ENCODE peak calls at places on chromosomes 11 and 22, in nine cellular contexts. One of them, this sample, is unnamed.

GRCh38 chr22:23193420-23193819 is 13.1 kb downstream of the BCR start:
- DNase-seq in MM.1S: no peak
- DNase-seq in uterus: no peak
- DNase-seq in WERI-Rb-1: no peak
- DNase-seq in adrenal gland: no peak
- DNase-seq in prostate gland: no peak
- DNase-seq in CD8-positive, alpha-beta T cell: no peak
- DNase-seq in fibroblast of lung: no peak
- DNase-seq in CD4-positive, alpha-beta T cell: no peak
- DNase-seq in this sample: no peak

GRCh38 chr22:23063539-23064380 is 6.6 kb upstream of the GNAZ start:
- DNase-seq in fibroblast of lung: no peak
- DNase-seq in WERI-Rb-1: no peak
- DNase-seq in prostate gland: no peak
- DNase-seq in CD8-positive, alpha-beta T cell: no peak
- DNase-seq in adrenal gland: peak; percentile 9
- DNase-seq in uterus: no peak
- DNase-seq in CD4-positive, alpha-beta T cell: no peak
- DNase-seq in MM.1S: no peak
- DNase-seq in this sample: no peak

GRCh38 chr11:131581006-131581405 is 210.6 kb downstream of the NTM start:
- DNase-seq in WERI-Rb-1: no peak
- DNase-seq in adrenal gland: no peak
- DNase-seq in CD8-positive, alpha-beta T cell: no peak
- DNase-seq in CD4-positive, alpha-beta T cell: no peak
- DNase-seq in fibroblast of lung: peak; percentile 58
- DNase-seq in uterus: no peak
- DNase-seq in prostate gland: no peak
- DNase-seq in MM.1S: no peak
- DNase-seq in this sample: no peak

GRCh38 chr22:39362271-39362670 is 12.5 kb downstream of the SYNGR1 start:
- DNase-seq in MM.1S: no peak
- DNase-seq in CD8-positive, alpha-beta T cell: no peak
- DNase-seq in WERI-Rb-1: peak; percentile 97
- DNase-seq in fibroblast of lung: no peak
- DNase-seq in CD4-positive, alpha-beta T cell: no peak
- DNase-seq in prostate gland: no peak
- DNase-seq in adrenal gland: no peak
- DNase-seq in uterus: no peak
- DNase-seq in this sample: no peak

GRCh38 chr22:37195921-37196320 is 7.9 kb upstream of the C1QTNF6 start:
- DNase-seq in WERI-Rb-1: no peak
- DNase-seq in prostate gland: no peak
- DNase-seq in CD8-positive, alpha-beta T cell: no peak
- DNase-seq in CD4-positive, alpha-beta T cell: no peak
- DNase-seq in adrenal gland: no peak
- DNase-seq in uterus: peak; percentile 56
- DNase-seq in fibroblast of lung: peak; percentile 55
- DNase-seq in MM.1S: no peak
- DNase-seq in this sample: no peak

GRCh38 chr22:45468872-45469572 is 33.7 kb upstream of the FBLN1 start:
- DNase-seq in fibroblast of lung: peak; percentile 77
- DNase-seq in prostate gland: no peak
- DNase-seq in uterus: peak; percentile 22
- DNase-seq in CD4-positive, alpha-beta T cell: no peak
- DNase-seq in MM.1S: no peak
- DNase-seq in adrenal gland: no peak
- DNase-seq in CD8-positive, alpha-beta T cell: no peak
- DNase-seq in WERI-Rb-1: no peak
- DNase-seq in this sample: peak; percentile 62

GRCh38 chr11:33899383-33900037 is 7.6 kb upstream of the LMO2 start:
- DNase-seq in uterus: peak; percentile 88
- DNase-seq in prostate gland: peak; percentile 65
- DNase-seq in CD4-positive, alpha-beta T cell: no peak
- DNase-seq in fibroblast of lung: peak; percentile 86
- DNase-seq in WERI-Rb-1: peak; percentile 68
- DNase-seq in CD8-positive, alpha-beta T cell: no peak
- DNase-seq in MM.1S: no peak
- DNase-seq in adrenal gland: peak; percentile 84
- DNase-seq in this sample: peak; percentile 58

GRCh38 chr11:20031155-20032001 is 128.9 kb downstream of the DBX1 start:
- DNase-seq in prostate gland: peak; percentile 37
- DNase-seq in MM.1S: no peak
- DNase-seq in WERI-Rb-1: no peak
- DNase-seq in uterus: no peak
- DNase-seq in CD4-positive, alpha-beta T cell: no peak
- DNase-seq in adrenal gland: no peak
- DNase-seq in fibroblast of lung: peak; percentile 98
- DNase-seq in CD8-positive, alpha-beta T cell: no peak
- DNase-seq in this sample: no peak

GRCh38 chr11:130609121-130610035 is 160.9 kb downstream of the ADAMTS15 start:
- DNase-seq in MM.1S: no peak
- DNase-seq in uterus: peak; percentile 93
- DNase-seq in WERI-Rb-1: no peak
- DNase-seq in CD4-positive, alpha-beta T cell: no peak
- DNase-seq in prostate gland: no peak
- DNase-seq in fibroblast of lung: no peak
- DNase-seq in CD8-positive, alpha-beta T cell: no peak
- DNase-seq in adrenal gland: no peak
- DNase-seq in this sample: peak; percentile 50

GRCh38 chr22:37848587-37849088 is 581 bp upstream of the EIF3L start:
- DNase-seq in prostate gland: no peak
- DNase-seq in CD8-positive, alpha-beta T cell: no peak
- DNase-seq in CD4-positive, alpha-beta T cell: no peak
- DNase-seq in MM.1S: no peak
- DNase-seq in uterus: no peak
- DNase-seq in WERI-Rb-1: no peak
- DNase-seq in adrenal gland: no peak
- DNase-seq in fibroblast of lung: peak; percentile 11
- DNase-seq in this sample: peak; percentile 31

GRCh38 chr11:125262194-125262824 is 97.8 kb downstream of the PKNOX2 start:
- DNase-seq in WERI-Rb-1: no peak
- DNase-seq in uterus: no peak
- DNase-seq in CD4-positive, alpha-beta T cell: no peak
- DNase-seq in adrenal gland: no peak
- DNase-seq in MM.1S: no peak
- DNase-seq in prostate gland: no peak
- DNase-seq in CD8-positive, alpha-beta T cell: no peak
- DNase-seq in fibroblast of lung: peak; percentile 35
- DNase-seq in this sample: no peak
- H3K27ac ChIP-seq in WERI-Rb-1: no peak overlapping the region
- H3K27ac ChIP-seq in uterus: no peak overlapping the region
- H3K27ac ChIP-seq in CD4-positive, alpha-beta T cell: no peak overlapping the region
- H3K27ac ChIP-seq in adrenal gland: no peak overlapping the region
- H3K27ac ChIP-seq in MM.1S: no peak overlapping the region
- H3K27ac ChIP-seq in prostate gland: no peak overlapping the region
- H3K27ac ChIP-seq in CD8-positive, alpha-beta T cell: no peak overlapping the region
- H3K27ac ChIP-seq in fibroblast of lung: peak overlapping the region; percentile 85
- H3K27ac ChIP-seq in this sample: no peak overlapping the region

GRCh38 chr11:31487848-31488247 is 21.6 kb downstream of the IMMP1L start:
- DNase-seq in prostate gland: no peak
- DNase-seq in uterus: no peak
- DNase-seq in fibroblast of lung: peak; percentile 66
- DNase-seq in CD4-positive, alpha-beta T cell: no peak
- DNase-seq in adrenal gland: no peak
- DNase-seq in CD8-positive, alpha-beta T cell: no peak
- DNase-seq in WERI-Rb-1: peak; percentile 25
- DNase-seq in MM.1S: peak; percentile 34
- DNase-seq in this sample: no peak
- TF ChIP-seq CTCF in prostate gland: peak; percentile 29
- TF ChIP-seq CTCF in uterus: no peak
- TF ChIP-seq CTCF in fibroblast of lung: peak; percentile 42
- TF ChIP-seq CTCF in CD4-positive, alpha-beta T cell: peak; percentile 25
- TF ChIP-seq CTCF in adrenal gland: peak; percentile 51
- TF ChIP-seq CTCF in CD8-positive, alpha-beta T cell: peak; percentile 43
- TF ChIP-seq CTCF in WERI-Rb-1: no peak
- TF ChIP-seq CTCF in MM.1S: peak; percentile 43
- TF ChIP-seq CTCF in this sample: peak; percentile 21

DNA sequence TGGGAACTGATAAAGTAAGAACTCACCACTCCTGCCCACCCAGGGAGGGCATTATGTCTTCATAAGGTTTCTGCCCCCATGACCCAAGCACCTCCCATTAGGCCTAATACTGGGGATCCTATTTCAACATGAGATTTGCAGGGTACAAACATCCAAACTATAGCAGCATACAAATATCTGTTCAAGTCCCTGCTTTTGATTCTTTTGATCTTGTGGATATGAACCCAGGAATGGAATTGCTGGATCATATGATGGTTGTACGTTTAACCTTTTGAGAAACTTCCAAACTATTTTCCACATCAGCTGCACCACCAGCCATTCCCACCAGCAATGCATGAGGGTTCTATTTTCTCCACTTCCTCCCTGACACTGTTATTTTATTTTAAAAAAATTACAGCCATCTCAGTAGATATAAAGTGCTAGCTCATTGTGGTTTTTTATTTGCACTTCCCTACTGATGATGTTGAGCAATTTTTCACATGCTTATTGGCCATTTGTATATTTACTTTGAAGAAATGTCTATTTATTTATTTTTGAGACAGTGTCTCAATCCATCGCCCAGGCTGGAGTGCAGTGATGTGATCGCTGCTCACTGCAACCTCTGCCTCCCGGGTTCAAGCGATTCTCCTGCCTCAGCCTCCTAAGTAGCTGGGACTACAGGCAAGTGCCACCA is 7.1 kb upstream of the ATG16L2 start:
- DNase-seq in prostate gland: no peak
- DNase-seq in MM.1S: no peak
- DNase-seq in WERI-Rb-1: no peak
- DNase-seq in adrenal gland: no peak
- DNase-seq in CD8-positive, alpha-beta T cell: no peak
- DNase-seq in fibroblast of lung: peak; percentile 53
- DNase-seq in uterus: no peak
- DNase-seq in CD4-positive, alpha-beta T cell: no peak
- DNase-seq in this sample: no peak
- H3K27ac ChIP-seq in prostate gland: no peak overlapping the region
- H3K27ac ChIP-seq in MM.1S: no peak overlapping the region
- H3K27ac ChIP-seq in WERI-Rb-1: no peak overlapping the region
- H3K27ac ChIP-seq in adrenal gland: no peak overlapping the region
- H3K27ac ChIP-seq in CD8-positive, alpha-beta T cell: no peak overlapping the region
- H3K27ac ChIP-seq in fibroblast of lung: no peak overlapping the region
- H3K27ac ChIP-seq in uterus: no peak overlapping the region
- H3K27ac ChIP-seq in CD4-positive, alpha-beta T cell: no peak overlapping the region
- H3K27ac ChIP-seq in this sample: no peak overlapping the region

GRCh38 chr11:2697871-2698270 is 1.9 kb downstream of the KCNQ1OT1 start:
- DNase-seq in CD8-positive, alpha-beta T cell: no peak
- DNase-seq in adrenal gland: no peak
- DNase-seq in CD4-positive, alpha-beta T cell: no peak
- DNase-seq in prostate gland: no peak
- DNase-seq in WERI-Rb-1: no peak
- DNase-seq in fibroblast of lung: no peak
- DNase-seq in MM.1S: no peak
- DNase-seq in uterus: peak; percentile 6
- DNase-seq in this sample: no peak

GRCh38 chr11:2699531-2700414 is at the start of gene KCNQ1OT1:
- DNase-seq in MM.1S: peak; percentile 88
- DNase-seq in prostate gland: peak; percentile 89
- DNase-seq in fibroblast of lung: peak; percentile 92
- DNase-seq in CD4-positive, alpha-beta T cell: peak; percentile 82
- DNase-seq in WERI-Rb-1: peak; percentile 89
- DNase-seq in CD8-positive, alpha-beta T cell: peak; percentile 74
- DNase-seq in adrenal gland: peak; percentile 88
- DNase-seq in uterus: peak; percentile 92
- DNase-seq in this sample: peak; percentile 96

GRCh38 chr11:2699185-2699530 is 636 bp downstream of the KCNQ1OT1 start:
- DNase-seq in CD4-positive, alpha-beta T cell: no peak
- DNase-seq in MM.1S: no peak
- DNase-seq in CD8-positive, alpha-beta T cell: no peak
- DNase-seq in fibroblast of lung: no peak
- DNase-seq in prostate gland: no peak
- DNase-seq in WERI-Rb-1: no peak
- DNase-seq in uterus: peak; percentile 30
- DNase-seq in adrenal gland: peak; percentile 44
- DNase-seq in this sample: no peak

GRCh38 chr11:2700415-2701211 is 819 bp upstream of the KCNQ1OT1 start:
- DNase-seq in MM.1S: peak; percentile 53
- DNase-seq in CD4-positive, alpha-beta T cell: no peak
- DNase-seq in adrenal gland: peak; percentile 68
- DNase-seq in prostate gland: peak; percentile 42
- DNase-seq in fibroblast of lung: peak; percentile 15
- DNase-seq in CD8-positive, alpha-beta T cell: no peak
- DNase-seq in uterus: peak; percentile 63
- DNase-seq in WERI-Rb-1: peak; percentile 68
- DNase-seq in this sample: peak; percentile 20

GRCh38 chr11:2698386-2699184 is 1.2 kb downstream of the KCNQ1OT1 start:
- DNase-seq in prostate gland: no peak
- DNase-seq in uterus: peak; percentile 12
- DNase-seq in CD8-positive, alpha-beta T cell: no peak
- DNase-seq in MM.1S: no peak
- DNase-seq in WERI-Rb-1: no peak
- DNase-seq in adrenal gland: no peak
- DNase-seq in fibroblast of lung: no peak
- DNase-seq in CD4-positive, alpha-beta T cell: peak; percentile 29
- DNase-seq in this sample: no peak
- TF ChIP-seq CTCF in prostate gland: no peak
- TF ChIP-seq CTCF in uterus: no peak
- TF ChIP-seq CTCF in CD8-positive, alpha-beta T cell: no peak
- TF ChIP-seq CTCF in MM.1S: no peak
- TF ChIP-seq CTCF in WERI-Rb-1: no peak
- TF ChIP-seq CTCF in adrenal gland: no peak
- TF ChIP-seq CTCF in fibroblast of lung: no peak
- TF ChIP-seq CTCF in CD4-positive, alpha-beta T cell: no peak
- TF ChIP-seq CTCF in this sample: no peak

DNA sequence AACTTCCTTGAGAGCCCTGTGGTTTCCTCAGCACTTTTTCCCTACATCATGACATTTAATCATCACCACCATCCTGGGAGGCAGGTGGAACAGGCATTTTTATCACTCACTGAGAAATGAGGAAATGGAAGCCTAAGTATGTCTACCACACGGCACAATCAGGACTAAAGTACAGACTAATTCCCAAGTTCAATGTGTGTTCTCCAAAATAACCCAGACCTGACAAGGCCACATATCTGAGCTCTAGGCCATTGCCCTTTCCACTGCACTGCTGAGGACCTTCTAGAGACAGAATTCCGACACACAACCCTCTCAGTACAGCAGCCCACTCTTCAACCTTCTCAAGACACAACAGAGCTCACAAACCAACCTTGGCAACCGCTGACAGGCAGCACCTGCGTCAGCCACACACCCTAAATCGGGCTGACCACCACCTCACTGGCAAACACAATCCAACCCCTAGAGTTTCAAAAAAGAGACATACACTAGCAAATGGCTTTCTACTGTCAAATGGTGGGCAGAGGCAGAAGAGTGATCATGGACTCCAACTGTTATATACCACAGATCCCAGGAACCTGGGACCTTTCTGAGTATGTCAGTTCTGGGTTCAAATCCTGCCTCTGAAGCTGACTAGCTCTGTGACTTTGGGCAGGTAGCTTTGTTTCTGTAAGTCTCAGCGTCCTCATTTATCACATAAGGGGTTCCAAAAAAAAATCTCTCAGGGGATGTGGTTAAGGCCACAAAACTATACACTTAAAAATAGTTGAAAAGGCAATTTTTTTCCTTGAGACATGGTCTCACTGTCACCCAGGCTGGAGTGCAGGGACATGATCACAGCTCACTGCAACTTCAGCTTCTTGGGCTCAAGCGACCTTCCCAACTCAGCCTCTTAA is 16.3 kb downstream of the SMCO4 start:
- DNase-seq in MM.1S: no peak
- DNase-seq in CD4-positive, alpha-beta T cell: no peak
- DNase-seq in WERI-Rb-1: no peak
- DNase-seq in CD8-positive, alpha-beta T cell: no peak
- DNase-seq in fibroblast of lung: no peak
- DNase-seq in adrenal gland: no peak
- DNase-seq in uterus: no peak
- DNase-seq in prostate gland: no peak
- DNase-seq in this sample: no peak
- H3K27ac ChIP-seq in MM.1S: no peak overlapping the region
- H3K27ac ChIP-seq in CD4-positive, alpha-beta T cell: no peak overlapping the region
- H3K27ac ChIP-seq in WERI-Rb-1: no peak overlapping the region
- H3K27ac ChIP-seq in CD8-positive, alpha-beta T cell: no peak overlapping the region
- H3K27ac ChIP-seq in fibroblast of lung: no peak overlapping the region
- H3K27ac ChIP-seq in adrenal gland: peak overlapping the region; percentile 40
- H3K27ac ChIP-seq in uterus: no peak overlapping the region
- H3K27ac ChIP-seq in prostate gland: peak overlapping the region; percentile 16
- H3K27ac ChIP-seq in this sample: no peak overlapping the region